ENCODE peak calls at places on chromosomes 5 and 9, in six cellular contexts. J is B cell; Q is activated T-cell treated with anti-CD3 and anti-CD28 coated beads, Interleukin-2, amount 50 U/mL, for 4 hours; S is fibroblast of the conjunctiva; F is body of pancreas; Y is amniotic stem cell. O is an unnamed sample.

GRCh38 chr5:127723571-127723970 is 20.4 kb downstream of the CCDC192 start:
- DNase-seq in J (no peak), Q (no peak), S (no peak), F (no peak), Y (no peak), O (no peak)

GRCh38 chr5:14277407-14278320 is 134.5 kb downstream of the TRIO start:
- DNase-seq in J (no peak), Q (no peak), S (no peak), F (no peak), Y (no peak), O (no peak)

GRCh38 chr9:27701664-27702063 is 128.4 kb upstream of the C9orf72 start:
- DNase-seq in J (no peak), Q (no peak), S (no peak), F (no peak), Y (no peak), O (no peak)

GRCh38 chr5:14945021-14945420 is 73.4 kb upstream of the ANKH start:
- DNase-seq in J (no peak), Q (no peak), S (no peak), F (no peak), Y (no peak), O (no peak)

GRCh38 chr9:124040186-124040920 is 28.8 kb downstream of the LHX2 start:
- DNase-seq in J (no peak), Q (no peak), S (no peak), F (no peak), Y (no peak), O (no peak)

GRCh38 chr9:77386187-77386586 is 208.9 kb downstream of the VPS13A start:
- DNase-seq in J (no peak), Q (no peak), S (peak; percentile 13), F (no peak), Y (no peak), O (no peak)

GRCh38 chr5:12772276-12772675 is 868.0 kb upstream of the CTNND2 start:
- DNase-seq in J (no peak), Q (no peak), S (no peak), F (no peak), Y (no peak), O (no peak)

GRCh38 chr5:68230285-68230684 is 14.7 kb downstream of the PIK3R1 start:
- DNase-seq in J (no peak), Q (no peak), S (no peak), F (no peak), Y (no peak), O (no peak)

GRCh38 chr5:123278284-123278683 is 144.9 kb downstream of the CEP120 start:
- DNase-seq in J (no peak), Q (no peak), S (no peak), F (no peak), Y (no peak), O (no peak)

GRCh38 chr5:127492854-127493738 is 24.3 kb upstream of the PRRC1 start:
- DNase-seq in J (peak; percentile 18), Q (no peak), S (peak; percentile 31), F (no peak), Y (peak; percentile 27), O (no peak)

GRCh38 chr5:96823900-96824351 is 16.2 kb upstream of the ERAP1 start:
- DNase-seq in J (no peak), Q (no peak), S (peak; percentile 24), F (no peak), Y (no peak), O (peak; percentile 39)

GRCh38 chr9:7104625-7105024 is 346.9 kb downstream of the KDM4C start:
- DNase-seq in J (no peak), Q (no peak), S (no peak), F (no peak), Y (no peak), O (no peak)

GRCh38 chr5:139755892-139756671 is 39.5 kb upstream of the PSD2 start:
- DNase-seq in J (peak; percentile 91), Q (no peak), S (no peak), F (no peak), Y (no peak), O (no peak)

GRCh38 chr9:108811944-108812343 is 43.8 kb downstream of the ACTL7B start:
- DNase-seq in J (no peak), Q (no peak), S (no peak), F (no peak), Y (no peak), O (no peak)

GRCh38 chr5:14410942-14411258 is 170.7 kb upstream of the OTULINL start:
- DNase-seq in J (no peak), Q (no peak), S (no peak), F (no peak), Y (no peak), O (no peak)

O was measured in skeletal muscle cell.